ENCODE peak calls at places on chromosome 13, in ten cellular contexts. One of them, this sample, is unnamed. For H3K4me1, the result is how much of the 10 kb centered on the place peaks cover.

GRCh38 chr13:24505256-24505655 is 7.3 kb downstream of the PARP4 start:
- DNase-seq in uterus: no peak
- DNase-seq in neural progenitor cell: no peak
- DNase-seq in heart right ventricle: no peak
- DNase-seq in left ventricle myocardium inferior: no peak
- DNase-seq in upper lobe of left lung: no peak
- DNase-seq in ovary: no peak
- DNase-seq in iPS DF 6.9: no peak
- DNase-seq in ascending aorta: no peak
- DNase-seq in esophagus muscularis mucosa: no peak
- DNase-seq in this sample: no peak

GRCh38 chr13:77760893-77761292 is 63.4 kb downstream of the SLAIN1 start:
- DNase-seq in heart right ventricle: no peak
- DNase-seq in esophagus muscularis mucosa: no peak
- DNase-seq in uterus: no peak
- DNase-seq in left ventricle myocardium inferior: no peak
- DNase-seq in neural progenitor cell: no peak
- DNase-seq in ovary: no peak
- DNase-seq in iPS DF 6.9: no peak
- DNase-seq in upper lobe of left lung: no peak
- DNase-seq in ascending aorta: no peak
- DNase-seq in this sample: no peak

GRCh38 chr13:68099616-68100015 is 869.5 kb upstream of the PCDH9 start:
- DNase-seq in neural progenitor cell: no peak
- DNase-seq in iPS DF 6.9: no peak
- DNase-seq in heart right ventricle: no peak
- DNase-seq in left ventricle myocardium inferior: no peak
- DNase-seq in upper lobe of left lung: no peak
- DNase-seq in ovary: no peak
- DNase-seq in esophagus muscularis mucosa: no peak
- DNase-seq in uterus: no peak
- DNase-seq in ascending aorta: no peak
- DNase-seq in this sample: no peak

GRCh38 chr13:29674532-29674931 is 79.0 kb upstream of the SLC7A1 start:
- DNase-seq in heart right ventricle: no peak
- DNase-seq in left ventricle myocardium inferior: no peak
- DNase-seq in ascending aorta: no peak
- DNase-seq in esophagus muscularis mucosa: no peak
- DNase-seq in iPS DF 6.9: no peak
- DNase-seq in ovary: no peak
- DNase-seq in upper lobe of left lung: no peak
- DNase-seq in uterus: no peak
- DNase-seq in neural progenitor cell: no peak
- DNase-seq in this sample: no peak

GRCh38 chr13:27556109-27556508 is 64.2 kb downstream of the LNX2 start:
- DNase-seq in ovary: no peak
- DNase-seq in upper lobe of left lung: no peak
- DNase-seq in iPS DF 6.9: no peak
- DNase-seq in left ventricle myocardium inferior: no peak
- DNase-seq in uterus: no peak
- DNase-seq in esophagus muscularis mucosa: no peak
- DNase-seq in heart right ventricle: no peak
- DNase-seq in ascending aorta: no peak
- DNase-seq in neural progenitor cell: no peak
- DNase-seq in this sample: no peak

GRCh38 chr13:65508338-65508737 is 1721.8 kb downstream of the PCDH9 start:
- DNase-seq in ovary: no peak
- DNase-seq in heart right ventricle: no peak
- DNase-seq in esophagus muscularis mucosa: no peak
- DNase-seq in upper lobe of left lung: no peak
- DNase-seq in iPS DF 6.9: no peak
- DNase-seq in ascending aorta: no peak
- DNase-seq in neural progenitor cell: no peak
- DNase-seq in left ventricle myocardium inferior: no peak
- DNase-seq in uterus: no peak
- DNase-seq in this sample: no peak

GRCh38 chr13:30805603-30806011 is 70.3 kb downstream of the ALOX5AP start:
- DNase-seq in iPS DF 6.9: no peak
- DNase-seq in left ventricle myocardium inferior: no peak
- DNase-seq in heart right ventricle: peak
- DNase-seq in uterus: no peak
- DNase-seq in esophagus muscularis mucosa: no peak
- DNase-seq in ascending aorta: no peak
- DNase-seq in neural progenitor cell: no peak
- DNase-seq in ovary: no peak
- DNase-seq in upper lobe of left lung: no peak
- DNase-seq in this sample: no peak

GRCh38 chr13:89455741-89456140 is 1784.6 kb downstream of the SLITRK5 start:
- DNase-seq in left ventricle myocardium inferior: no peak
- DNase-seq in uterus: no peak
- DNase-seq in esophagus muscularis mucosa: no peak
- DNase-seq in heart right ventricle: no peak
- DNase-seq in ovary: no peak
- DNase-seq in ascending aorta: no peak
- DNase-seq in neural progenitor cell: no peak
- DNase-seq in iPS DF 6.9: no peak
- DNase-seq in upper lobe of left lung: no peak
- DNase-seq in this sample: no peak

GRCh38 chr13:83536941-83537340 is 345.3 kb downstream of the SLITRK1 start:
- DNase-seq in upper lobe of left lung: no peak
- DNase-seq in neural progenitor cell: no peak
- DNase-seq in ovary: no peak
- DNase-seq in iPS DF 6.9: no peak
- DNase-seq in uterus: no peak
- DNase-seq in heart right ventricle: no peak
- DNase-seq in ascending aorta: no peak
- DNase-seq in left ventricle myocardium inferior: no peak
- DNase-seq in esophagus muscularis mucosa: no peak
- DNase-seq in this sample: no peak

GRCh38 chr13:46894534-46894906 is 2.3 kb downstream of the HTR2A start:
- DNase-seq in ascending aorta: no peak
- DNase-seq in ovary: no peak
- DNase-seq in upper lobe of left lung: no peak
- DNase-seq in neural progenitor cell: no peak
- DNase-seq in left ventricle myocardium inferior: no peak
- DNase-seq in esophagus muscularis mucosa: no peak
- DNase-seq in uterus: no peak
- DNase-seq in heart right ventricle: no peak
- DNase-seq in iPS DF 6.9: no peak
- DNase-seq in this sample: no peak

GRCh38 chr13:85631801-85632200 is 167.4 kb downstream of the SLITRK6 start:
- DNase-seq in ovary: no peak
- DNase-seq in uterus: no peak
- DNase-seq in left ventricle myocardium inferior: no peak
- DNase-seq in iPS DF 6.9: no peak
- DNase-seq in esophagus muscularis mucosa: no peak
- DNase-seq in neural progenitor cell: no peak
- DNase-seq in upper lobe of left lung: no peak
- DNase-seq in ascending aorta: no peak
- DNase-seq in heart right ventricle: no peak
- DNase-seq in this sample: no peak

DNA sequence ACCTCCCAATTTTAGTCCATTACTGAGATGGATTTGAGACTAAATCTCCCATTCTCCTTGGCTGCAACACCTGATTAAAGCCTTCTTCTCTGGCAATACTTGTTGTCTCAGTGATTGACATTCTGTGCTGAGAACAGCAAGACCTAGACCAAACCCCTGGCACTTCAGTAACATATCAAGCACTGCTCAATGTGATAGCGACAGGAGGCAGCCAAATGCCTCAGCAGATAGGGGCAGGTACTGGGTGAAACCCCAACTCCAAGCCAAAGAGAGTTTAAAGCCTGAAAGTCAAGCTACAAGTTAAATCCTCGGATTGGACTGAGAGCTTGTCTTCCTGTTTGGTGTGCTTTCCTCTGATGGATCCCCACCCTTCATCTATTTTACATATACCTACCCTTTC is 52.7 kb downstream of the STARD13 start:
- DNase-seq in iPS DF 6.9: no peak
- DNase-seq in esophagus muscularis mucosa: no peak
- DNase-seq in left ventricle myocardium inferior: no peak
- DNase-seq in ascending aorta: no peak
- DNase-seq in neural progenitor cell: no peak
- DNase-seq in uterus: no peak
- DNase-seq in heart right ventricle: no peak
- DNase-seq in upper lobe of left lung: no peak
- DNase-seq in ovary: no peak
- DNase-seq in this sample: no peak
- H3K4me1 ChIP-seq in iPS DF 6.9: under half
- H3K4me1 ChIP-seq in esophagus muscularis mucosa: half or more
- H3K4me1 ChIP-seq in left ventricle myocardium inferior: half or more
- H3K4me1 ChIP-seq in ascending aorta: under half
- H3K4me1 ChIP-seq in neural progenitor cell: under half
- H3K4me1 ChIP-seq in uterus: under half
- H3K4me1 ChIP-seq in heart right ventricle: half or more
- H3K4me1 ChIP-seq in upper lobe of left lung: half or more
- H3K4me1 ChIP-seq in ovary: under half
- H3K4me1 ChIP-seq in this sample: under half

DNA sequence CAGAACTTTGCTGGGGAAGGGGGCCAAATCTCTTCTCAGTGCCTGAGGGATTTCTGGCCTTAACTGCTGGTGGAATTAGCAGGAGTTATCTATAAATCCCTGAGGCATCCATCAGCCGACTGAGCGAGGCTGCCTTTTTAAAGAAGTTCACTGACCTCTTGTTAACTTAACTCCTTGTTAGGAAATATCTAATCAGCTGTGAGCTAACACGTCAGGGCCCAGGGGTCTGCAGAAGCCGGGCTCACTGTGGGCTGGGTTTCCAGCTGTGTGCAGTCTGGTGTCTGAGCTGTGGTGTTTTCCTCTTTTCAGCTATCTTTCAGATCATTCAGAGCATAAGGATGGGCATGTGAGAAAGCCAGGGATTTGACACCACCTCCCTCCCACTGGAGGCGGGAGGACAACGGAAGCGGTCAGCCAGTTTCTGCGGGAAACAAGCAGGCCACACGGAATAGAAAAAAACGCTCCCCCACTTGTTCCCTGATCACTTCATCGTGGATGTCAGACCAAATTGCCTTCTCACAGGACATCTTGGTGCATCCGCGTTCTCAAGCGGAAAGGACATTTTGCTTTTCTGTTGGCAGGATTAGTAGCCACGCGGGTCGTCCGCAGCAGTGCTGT is 23.4 kb downstream of the SERP2 start:
- DNase-seq in neural progenitor cell: peak
- DNase-seq in heart right ventricle: peak
- DNase-seq in uterus: peak
- DNase-seq in upper lobe of left lung: no peak
- DNase-seq in iPS DF 6.9: no peak
- DNase-seq in esophagus muscularis mucosa: no peak
- DNase-seq in ascending aorta: no peak
- DNase-seq in left ventricle myocardium inferior: peak
- DNase-seq in ovary: no peak
- DNase-seq in this sample: no peak
- H3K4me1 ChIP-seq in neural progenitor cell: under half
- H3K4me1 ChIP-seq in heart right ventricle: under half
- H3K4me1 ChIP-seq in uterus: under half
- H3K4me1 ChIP-seq in upper lobe of left lung: under half
- H3K4me1 ChIP-seq in iPS DF 6.9: under half
- H3K4me1 ChIP-seq in esophagus muscularis mucosa: under half
- H3K4me1 ChIP-seq in ascending aorta: under half
- H3K4me1 ChIP-seq in left ventricle myocardium inferior: under half
- H3K4me1 ChIP-seq in ovary: under half
- H3K4me1 ChIP-seq in this sample: under half

DNA sequence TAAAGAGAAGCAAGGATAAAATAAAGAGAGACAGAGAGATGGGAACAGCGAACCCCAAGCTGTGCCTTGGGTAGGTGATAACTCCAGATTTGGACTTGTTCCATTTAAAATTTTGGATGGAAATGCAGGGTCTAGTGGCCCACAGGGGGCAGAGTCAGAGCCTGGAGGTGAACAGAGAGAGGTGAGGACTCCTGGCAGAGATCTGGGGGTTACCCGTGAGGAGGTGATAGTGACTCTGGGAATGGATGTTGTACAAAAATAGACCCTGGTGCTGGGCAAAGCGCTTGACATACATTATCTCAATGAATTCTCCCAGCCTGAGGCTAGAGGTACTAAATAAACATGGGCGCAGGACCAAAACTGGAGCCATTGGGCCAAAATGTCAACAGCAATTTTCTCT is 14.3 kb upstream of the DHRS12 start:
- DNase-seq in uterus: no peak
- DNase-seq in upper lobe of left lung: no peak
- DNase-seq in heart right ventricle: no peak
- DNase-seq in neural progenitor cell: no peak
- DNase-seq in iPS DF 6.9: no peak
- DNase-seq in esophagus muscularis mucosa: no peak
- DNase-seq in ascending aorta: no peak
- DNase-seq in left ventricle myocardium inferior: no peak
- DNase-seq in ovary: no peak
- DNase-seq in this sample: no peak
- H3K4me1 ChIP-seq in uterus: under half
- H3K4me1 ChIP-seq in upper lobe of left lung: under half
- H3K4me1 ChIP-seq in heart right ventricle: under half
- H3K4me1 ChIP-seq in neural progenitor cell: under half
- H3K4me1 ChIP-seq in iPS DF 6.9: under half
- H3K4me1 ChIP-seq in esophagus muscularis mucosa: under half
- H3K4me1 ChIP-seq in ascending aorta: under half
- H3K4me1 ChIP-seq in left ventricle myocardium inferior: under half
- H3K4me1 ChIP-seq in ovary: under half
- H3K4me1 ChIP-seq in this sample: half or more

GRCh38 chr13:50227356-50227755 is 212.1 kb downstream of the KCNRG start:
- DNase-seq in left ventricle myocardium inferior: no peak
- DNase-seq in ascending aorta: no peak
- DNase-seq in heart right ventricle: no peak
- DNase-seq in iPS DF 6.9: no peak
- DNase-seq in ovary: no peak
- DNase-seq in esophagus muscularis mucosa: no peak
- DNase-seq in neural progenitor cell: no peak
- DNase-seq in upper lobe of left lung: no peak
- DNase-seq in uterus: no peak
- DNase-seq in this sample: no peak

GRCh38 chr13:50224534-50224933 is 209.3 kb downstream of the KCNRG start:
- DNase-seq in uterus: no peak
- DNase-seq in upper lobe of left lung: no peak
- DNase-seq in left ventricle myocardium inferior: no peak
- DNase-seq in ovary: no peak
- DNase-seq in heart right ventricle: no peak
- DNase-seq in iPS DF 6.9: no peak
- DNase-seq in neural progenitor cell: no peak
- DNase-seq in ascending aorta: no peak
- DNase-seq in esophagus muscularis mucosa: no peak
- DNase-seq in this sample: no peak

GRCh38 chr13:50225188-50226155 is 210.2 kb downstream of the KCNRG start:
- DNase-seq in upper lobe of left lung: no peak
- DNase-seq in iPS DF 6.9: no peak
- DNase-seq in heart right ventricle: no peak
- DNase-seq in uterus: no peak
- DNase-seq in left ventricle myocardium inferior: no peak
- DNase-seq in esophagus muscularis mucosa: no peak
- DNase-seq in neural progenitor cell: peak
- DNase-seq in ovary: no peak
- DNase-seq in ascending aorta: no peak
- DNase-seq in this sample: no peak

GRCh38 chr13:50228527-50228926 is 213.3 kb downstream of the KCNRG start:
- DNase-seq in ovary: no peak
- DNase-seq in left ventricle myocardium inferior: no peak
- DNase-seq in ascending aorta: no peak
- DNase-seq in heart right ventricle: no peak
- DNase-seq in uterus: no peak
- DNase-seq in iPS DF 6.9: no peak
- DNase-seq in neural progenitor cell: no peak
- DNase-seq in upper lobe of left lung: peak
- DNase-seq in esophagus muscularis mucosa: no peak
- DNase-seq in this sample: no peak

GRCh38 chr13:50226515-50227147 is 211.4 kb downstream of the KCNRG start:
- DNase-seq in neural progenitor cell: no peak
- DNase-seq in esophagus muscularis mucosa: no peak
- DNase-seq in iPS DF 6.9: no peak
- DNase-seq in ascending aorta: no peak
- DNase-seq in upper lobe of left lung: no peak
- DNase-seq in uterus: no peak
- DNase-seq in heart right ventricle: no peak
- DNase-seq in ovary: no peak
- DNase-seq in left ventricle myocardium inferior: no peak
- DNase-seq in this sample: no peak
- H3K4me1 ChIP-seq in neural progenitor cell: under half
- H3K4me1 ChIP-seq in esophagus muscularis mucosa: under half
- H3K4me1 ChIP-seq in iPS DF 6.9: under half
- H3K4me1 ChIP-seq in ascending aorta: under half
- H3K4me1 ChIP-seq in upper lobe of left lung: under half
- H3K4me1 ChIP-seq in uterus: under half
- H3K4me1 ChIP-seq in heart right ventricle: under half
- H3K4me1 ChIP-seq in ovary: under half
- H3K4me1 ChIP-seq in left ventricle myocardium inferior: under half
- H3K4me1 ChIP-seq in this sample: under half

This sample was measured in naive thymus-derived CD4-positive, alpha-beta T cell.